ENCODE peak calls at places on chromosome 13, in ten cellular contexts. M is mucosa of descending colon; T is CD8-positive, alpha-beta T cell; G is thoracic aorta; N is omental fat pad; F is mucosa of gallbladder; C is non-pigmented ciliary epithelial cell; D is astrocyte; Z is globus pallidus; X is neural crest cell. E is an unnamed sample.

GRCh38 chr13:70386919-70387318 is 278.7 kb upstream of the KLHL1 start:
- DNase-seq in G (no peak), D (no peak), Z (no peak), C (no peak), F (no peak), X (no peak), N (no peak), M (no peak), T (no peak), E (no peak)

GRCh38 chr13:43354147-43354945 is 331.0 kb downstream of the DNAJC15 start:
- DNase-seq in N (no peak), Z (no peak), G (no peak), F (no peak), C (no peak), T (no peak), X (no peak), D (no peak), M (no peak), E (no peak)

GRCh38 chr13:51154029-51154555 is 43.0 kb upstream of the C13orf42 start:
- DNase-seq in C (no peak), X (no peak), M (no peak), F (no peak), G (no peak), N (no peak), D (peak; percentile 64), Z (no peak), T (no peak), E (no peak)

GRCh38 chr13:100854091-100854490 is 179.5 kb upstream of the TMTC4 start:
- DNase-seq in C (no peak), N (no peak), F (no peak), D (no peak), X (no peak), Z (no peak), G (no peak), M (no peak), T (no peak), E (no peak)

GRCh38 chr13:32225494-32225931 is 89.7 kb downstream of the ZAR1L start:
- DNase-seq in T (no peak), M (no peak), Z (no peak), N (no peak), D (peak; percentile 90), F (no peak), G (no peak), C (peak; percentile 85), X (no peak), E (no peak)

GRCh38 chr13:30607908-30608307 is 9.8 kb upstream of the USPL1 start:
- DNase-seq in C (no peak), D (no peak), N (no peak), M (no peak), F (peak; percentile 12), T (peak; percentile 34), G (no peak), Z (no peak), X (no peak), E (no peak)

GRCh38 chr13:33636955-33637670 is 180.8 kb upstream of the RFC3 start:
- DNase-seq in G (no peak), M (no peak), N (no peak), D (no peak), T (no peak), F (no peak), Z (no peak), C (no peak), X (no peak), E (no peak)

GRCh38 chr13:113118328-113119021 is 4.1 kb upstream of the F10 start:
- DNase-seq in G (no peak), C (no peak), Z (no peak), M (no peak), F (no peak), X (no peak), D (no peak), T (no peak), N (no peak), E (no peak)

GRCh38 chr13:97226013-97226412 is 3.9 kb downstream of the MBNL2 start:
- DNase-seq in T (no peak), X (no peak), C (no peak), G (no peak), D (no peak), M (no peak), N (no peak), Z (no peak), F (no peak), E (no peak)

GRCh38 chr13:99542788-99543406 is 41.6 kb downstream of the TM9SF2 start:
- DNase-seq in G (no peak), Z (peak; percentile 49), D (no peak), X (no peak), M (no peak), T (no peak), C (no peak), N (no peak), F (no peak), E (no peak)

GRCh38 chr13:19862511-19863313 is 737 bp downstream of the ZMYM5 start:
- DNase-seq in T (peak; percentile 13), M (peak; percentile 69), X (peak; percentile 21), F (peak; percentile 17), Z (peak; percentile 46), G (no peak), C (no peak), N (no peak), D (no peak), E (no peak)

GRCh38 chr13:78334059-78334458 is 269.3 kb downstream of the POU4F1 start:
- DNase-seq in F (no peak), C (no peak), N (no peak), T (no peak), D (no peak), Z (no peak), X (no peak), G (no peak), M (no peak), E (no peak)

GRCh38 chr13:108621421-108621820 is 8.0 kb upstream of the MYO16 start:
- DNase-seq in Z (no peak), G (no peak), D (no peak), X (no peak), M (no peak), N (no peak), C (no peak), F (no peak), T (no peak), E (no peak)

GRCh38 chr13:44249439-44249838 is 124.2 kb upstream of the SERP2 start:
- DNase-seq in T (no peak), M (peak; percentile 41), Z (no peak), F (peak; percentile 56), G (no peak), D (peak; percentile 77), X (no peak), C (no peak), N (no peak), E (peak; percentile 83)

GRCh38 chr13:108734676-108735075 is 105.3 kb downstream of the MYO16 start:
- DNase-seq in T (no peak), Z (no peak), M (no peak), C (no peak), N (no peak), X (no peak), D (no peak), F (no peak), G (no peak), E (no peak)

GRCh38 chr13:39840201-39840600 is 184.7 kb downstream of the COG6 start:
- DNase-seq in C (no peak), M (no peak), T (no peak), F (no peak), G (no peak), N (no peak), Z (no peak), D (no peak), X (no peak), E (no peak)

GRCh38 chr13:21615427-21615826 is 11.5 kb upstream of the MICU2 start:
- DNase-seq in C (no peak), Z (no peak), M (no peak), T (no peak), F (no peak), N (no peak), D (no peak), G (no peak), X (no peak), E (no peak)

GRCh38 chr13:90846956-90847355 is 500.5 kb upstream of the MIR17HG start:
- DNase-seq in X (no peak), D (no peak), N (no peak), T (no peak), F (no peak), C (no peak), M (no peak), Z (no peak), G (no peak), E (no peak)

GRCh38 chr13:30763786-30764440 is 28.6 kb downstream of the ALOX5AP start:
- DNase-seq in G (no peak), Z (no peak), T (no peak), D (peak; percentile 20), X (no peak), N (no peak), C (no peak), M (no peak), F (no peak), E (no peak)

GRCh38 chr13:40343550-40344269 is 322.7 kb downstream of the FOXO1 start:
- DNase-seq in Z (no peak), M (no peak), D (no peak), N (no peak), G (no peak), C (no peak), F (no peak), T (no peak), X (no peak), E (no peak)

GRCh38 chr13:44879452-44880058 is 109.7 kb downstream of the NUFIP1 start:
- DNase-seq in C (peak; percentile 28), X (no peak), M (no peak), N (no peak), Z (no peak), G (no peak), T (no peak), F (no peak), D (peak; percentile 48), E (no peak)

GRCh38 chr13:38752726-38753125 is 65.8 kb downstream of the FREM2 start:
- DNase-seq in G (no peak), Z (no peak), D (no peak), C (no peak), T (no peak), X (no peak), M (no peak), F (no peak), N (no peak), E (no peak)

GRCh38 chr13:77637583-77637982 is 59.9 kb upstream of the SLAIN1 start:
- DNase-seq in F (peak; percentile 11), M (no peak), T (no peak), N (no peak), D (no peak), C (no peak), X (no peak), G (no peak), Z (no peak), E (no peak)

GRCh38 chr13:35714096-35714495 is 237.6 kb upstream of the MAB21L1 start:
- DNase-seq in G (no peak), D (no peak), X (no peak), Z (no peak), C (no peak), M (no peak), N (no peak), F (no peak), T (no peak), E (no peak)

GRCh38 chr13:98240131-98240530 is 63.1 kb upstream of the RNF113B start:
- DNase-seq in X (no peak), T (no peak), C (no peak), F (no peak), G (no peak), N (no peak), Z (no peak), D (no peak), M (no peak), E (no peak)

GRCh38 chr13:87172166-87172825 is 498.9 kb upstream of the SLITRK5 start:
- DNase-seq in N (no peak), M (no peak), D (peak; percentile 0), X (no peak), T (no peak), F (no peak), C (no peak), Z (no peak), G (no peak), E (no peak)

GRCh38 chr13:100954430-100955361 is 280.1 kb upstream of the TMTC4 start:
- DNase-seq in D (peak; percentile 8), G (no peak), F (no peak), T (no peak), N (no peak), C (no peak), Z (no peak), X (no peak), M (no peak), E (no peak)

GRCh38 chr13:93766719-93767118 is 540.1 kb downstream of the GPC6 start:
- DNase-seq in Z (no peak), M (no peak), G (no peak), N (no peak), T (no peak), F (no peak), D (no peak), C (no peak), X (no peak), E (no peak)